ENCODE peak calls at places on chromosomes 2 and 18, in four cellular contexts. B is SK-N-SH, R is K562, M is HepG2. L is an unnamed sample.
A peak's percentile ranks its signal among the peaks of the same experiment; 100 is the strongest.

GRCh38 chr2:113225505-113226259 is 51.9 kb downstream of the PSD4 start:
- DNase-seq in B (peak; percentile 57), R (no peak), M (no peak), L (no peak)

GRCh38 chr2:201523506-201523905 is 72.0 kb downstream of the STRADB start:
- DNase-seq in R (no peak), M (no peak), B (no peak), L (no peak)

GRCh38 chr18:79887181-79888000 is 64.1 kb downstream of the SLC66A2 start:
- DNase-seq in R (no peak), M (no peak), B (peak; percentile 24), L (no peak)

GRCh38 chr2:55014962-55015939 is 35.0 kb downstream of the RTN4 start:
- DNase-seq in M (peak; percentile 91), B (peak; percentile 55), R (peak; percentile 22), L (no peak)

GRCh38 chr2:29650634-29651097 is 270.7 kb downstream of the ALK start:
- DNase-seq in R (no peak), M (no peak), B (peak; percentile 74), L (no peak)

GRCh38 chr2:186459009-186459408 is 27.1 kb upstream of the ZC3H15 start:
- DNase-seq in R (no peak), M (peak; percentile 64), B (no peak), L (no peak)

GRCh38 chr2:13056259-13056843 is 339.6 kb downstream of the TRIB2 start:
- DNase-seq in R (no peak), M (no peak), B (peak; percentile 41), L (no peak)

GRCh38 chr18:44039216-44039615 is 641.5 kb upstream of the SETBP1 start:
- DNase-seq in R (no peak), B (no peak), M (no peak), L (no peak)

GRCh38 chr2:15584767-15585469 is 6.8 kb upstream of the DDX1 start:
- DNase-seq in M (no peak), R (no peak), B (no peak), L (no peak)

GRCh38 chr18:2848879-2849254 is 2.1 kb downstream of the EMILIN2 start:
- DNase-seq in B (no peak), R (peak; percentile 24), M (no peak), L (no peak)

GRCh38 chr2:105645031-105645940 is 99.4 kb upstream of the NCK2 start:
- DNase-seq in R (no peak), M (no peak), B (no peak), L (no peak)

GRCh38 chr2:136378712-136379595 is 261.0 kb upstream of the CXCR4 start:
- DNase-seq in M (peak; percentile 35), B (peak; percentile 61), R (peak; percentile 34), L (no peak)

GRCh38 chr2:121019756-121020155 is 265.2 kb downstream of the TFCP2L1 start:
- DNase-seq in B (no peak), M (no peak), R (no peak), L (no peak)

GRCh38 chr2:192669505-192670082 is 474.9 kb upstream of the TMEFF2 start:
- DNase-seq in R (no peak), M (peak; percentile 11), B (no peak), L (no peak)

GRCh38 chr2:150167711-150168110 is 319.8 kb downstream of the RND3 start:
- DNase-seq in R (peak; percentile 28), M (no peak), B (no peak), L (peak; percentile 30)

GRCh38 chr2:70496819-70497218 is 56.8 kb downstream of the TGFA start:
- DNase-seq in R (no peak), M (no peak), B (no peak), L (no peak)

GRCh38 chr2:71275939-71276310 is 49.0 kb upstream of the PAIP2B start:
- DNase-seq in R (no peak), B (no peak), M (no peak), L (no peak)

GRCh38 chr2:39504790-39505335 is 67.8 kb upstream of the MAP4K3 start:
- DNase-seq in B (no peak), R (no peak), M (peak; percentile 92), L (no peak)

DNA sequence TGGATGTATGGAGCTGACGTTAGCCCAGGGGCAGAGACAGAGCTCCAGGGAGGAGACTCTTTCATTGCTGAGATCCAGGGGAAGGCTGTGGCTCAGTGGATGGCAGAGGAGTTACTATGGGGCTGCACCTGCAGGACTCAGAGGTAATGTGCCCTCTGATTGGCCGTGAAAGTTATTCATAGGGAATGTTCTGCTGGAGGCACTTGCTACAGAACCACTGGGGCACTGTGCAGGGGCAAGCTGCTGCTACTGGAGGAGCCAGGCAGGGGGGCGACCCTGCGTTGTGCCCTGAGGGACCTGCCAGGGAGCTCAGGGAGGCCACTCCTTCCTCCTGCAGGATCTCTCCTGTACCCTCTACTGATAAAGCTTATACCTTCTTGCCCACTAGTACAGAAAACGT is 199.3 kb downstream of the PTPRM start:
- DNase-seq in B (peak; percentile 43), R (no peak), M (no peak), L (no peak)
- TF ChIP-seq NFIC in B (no peak), R (no peak), M (no peak), L (no peak)

DNA sequence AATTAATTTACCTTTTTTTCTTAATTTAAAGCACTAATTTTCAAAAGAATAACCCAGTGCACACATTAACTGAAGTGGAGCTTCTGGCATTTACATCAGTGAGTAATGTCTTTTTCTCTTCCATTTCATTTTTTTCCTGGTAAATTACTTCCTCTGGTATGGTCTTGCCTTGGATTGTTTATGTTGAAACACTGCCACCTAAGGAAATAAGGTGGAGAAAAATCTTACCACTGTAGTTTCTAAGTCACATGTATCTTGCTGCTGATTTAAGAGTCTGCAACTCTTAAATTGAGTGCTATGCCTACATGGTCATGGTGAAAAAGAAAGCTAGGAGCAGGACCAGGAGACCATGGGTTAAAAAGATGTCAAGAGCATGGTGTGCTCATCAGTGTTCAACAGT is 51.0 kb downstream of the TTC27 start:
- DNase-seq in M (no peak), R (no peak), B (no peak), L (no peak)
- TF ChIP-seq NFIC in M (no peak), R (no peak), B (no peak), L (no peak)

GRCh38 chr2:154203206-154203605 is 331.5 kb downstream of the GALNT13 start:
- DNase-seq in M (no peak), B (no peak), R (no peak), L (no peak)

GRCh38 chr2:154203902-154204301 is 332.2 kb downstream of the GALNT13 start:
- DNase-seq in R (no peak), M (no peak), B (no peak), L (no peak)
- TF ChIP-seq NFIC in R (no peak), M (no peak), B (no peak), L (no peak)

GRCh38 chr2:85663684-85664565 is 4.1 kb downstream of the SFTPB start:
- DNase-seq in B (no peak), R (no peak), M (no peak), L (no peak)

GRCh38 chr2:85661139-85661858 is 6.7 kb downstream of the SFTPB start:
- DNase-seq in M (no peak), R (no peak), B (no peak), L (no peak)

GRCh38 chr2:85665264-85665937 is 2.6 kb downstream of the SFTPB start:
- DNase-seq in B (no peak), R (no peak), M (no peak), L (no peak)

GRCh38 chr2:85660725-85661124 is 7.3 kb downstream of the SFTPB start:
- DNase-seq in R (no peak), B (no peak), M (no peak), L (no peak)

DNA sequence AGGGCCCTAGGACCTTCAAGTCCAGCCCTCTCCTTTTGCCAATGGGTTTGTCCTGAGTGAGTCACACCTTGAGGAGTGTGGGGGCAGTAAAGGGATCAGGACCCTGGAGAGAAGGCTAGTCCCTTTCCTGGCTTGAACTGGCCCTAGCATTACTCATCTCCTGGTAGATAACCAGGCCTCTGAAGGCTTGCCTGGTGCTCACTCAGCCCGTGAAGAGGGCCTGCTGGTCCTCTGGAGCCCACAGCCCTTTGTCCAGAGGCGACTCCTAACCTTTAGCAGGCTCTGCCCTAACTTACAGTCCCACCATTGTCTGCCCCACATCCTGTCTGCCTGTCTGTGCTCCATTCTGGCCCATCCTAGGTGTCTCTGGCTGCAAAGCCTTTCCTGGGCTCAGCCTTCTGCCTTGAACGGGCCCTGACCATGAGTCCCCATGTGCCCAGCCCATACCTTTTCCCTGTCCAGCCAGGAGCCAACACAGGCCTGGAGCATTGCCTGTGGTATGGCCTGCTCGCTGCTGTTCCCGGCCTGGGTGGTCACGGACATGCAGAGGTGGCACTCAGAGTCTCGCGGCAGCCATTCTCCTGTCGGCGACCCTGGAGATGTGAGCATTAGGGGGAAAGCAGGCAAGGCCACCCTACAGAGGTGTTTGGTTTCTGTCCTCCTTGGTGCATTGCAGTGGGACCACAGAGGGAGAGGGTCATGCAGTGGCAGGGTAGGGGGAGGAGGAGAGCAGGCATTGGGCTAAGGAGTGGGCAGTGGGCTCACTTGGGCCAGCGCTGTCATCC is 4.9 kb downstream of the SFTPB start:
- DNase-seq in R (peak; percentile 54), B (peak; percentile 32), M (peak; percentile 15), L (no peak)
- TF ChIP-seq NFIC in R (no peak), B (peak; percentile 40), M (no peak), L (no peak)

GRCh38 chr2:143717053-143717452 is 587.8 kb downstream of the ARHGAP15 start:
- DNase-seq in B (peak; percentile 71), M (no peak), R (no peak), L (no peak)
- TF ChIP-seq NFIC in B (no peak), M (no peak), R (no peak), L (no peak)

GRCh38 chr2:133400411-133400810 is 167.9 kb downstream of the NCKAP5 start:
- DNase-seq in R (no peak), M (no peak), B (no peak), L (no peak)

GRCh38 chr2:133407341-133407740 is 160.9 kb downstream of the NCKAP5 start:
- DNase-seq in R (no peak), M (no peak), B (no peak), L (no peak)

GRCh38 chr2:133405252-133405651 is 163.0 kb downstream of the NCKAP5 start:
- DNase-seq in R (no peak), B (no peak), M (no peak), L (no peak)
- TF ChIP-seq NFIC in R (no peak), B (no peak), M (no peak), L (no peak)

GRCh38 chr2:61853086-61853847 is 593 bp downstream of the FAM161A start:
- DNase-seq in R (peak; percentile 48), M (peak; percentile 64), B (peak; percentile 84), L (no peak)
- TF ChIP-seq NFIC in R (no peak), M (no peak), B (no peak), L (no peak)

GRCh38 chr18:6821346-6821745 is 91.8 kb downstream of the ARHGAP28 start:
- DNase-seq in M (no peak), B (no peak), R (no peak), L (no peak)
- TF ChIP-seq NFIC in M (no peak), B (no peak), R (no peak), L (no peak)

DNA sequence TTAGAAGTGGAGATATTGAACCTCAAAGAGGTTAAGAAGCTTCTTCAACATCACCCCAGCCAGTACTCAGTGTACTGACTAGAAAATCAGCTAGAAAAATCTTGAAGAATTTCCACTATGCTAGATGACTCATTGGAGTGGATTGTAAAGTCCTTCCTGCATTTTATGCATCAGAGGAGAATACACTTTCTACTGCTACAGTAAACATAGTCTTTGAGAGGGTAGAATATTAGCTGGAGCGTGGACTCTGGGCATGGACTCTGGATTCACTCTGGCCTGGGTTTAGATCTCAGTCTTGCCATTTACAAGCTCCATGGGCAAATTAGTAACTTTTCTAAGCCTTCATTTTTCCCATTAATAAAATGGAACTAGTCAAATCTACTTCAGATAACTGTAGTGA is 215.9 kb downstream of the IRS1 start:
- DNase-seq in B (no peak), M (peak; percentile 94), R (no peak), L (no peak)
- TF ChIP-seq NFIC in B (no peak), M (peak; percentile 84), R (no peak), L (no peak)